ENCODE peak calls at places on chromosomes 16 and 17, in six cellular contexts. Q, L, D, Z, N and F are unnamed samples.

GRCh38 chr17:2695961-2696760 is 15.4 kb downstream of the CLUH start:
- DNase-seq in Q (peak; percentile 63), L (no peak), D (peak; percentile 74), Z (peak; percentile 16), N (peak; percentile 59), F (peak; percentile 67)

GRCh38 chr17:65987988-65988387 is 203.9 kb downstream of the CEP112 start:
- DNase-seq in Q (no peak), L (peak; percentile 39), D (no peak), Z (no peak), N (no peak), F (no peak)

GRCh38 chr16:56306690-56307533 is 115.6 kb downstream of the GNAO1 start:
- DNase-seq in Q (no peak), L (no peak), D (peak; percentile 56), Z (no peak), N (no peak), F (peak; percentile 48)

GRCh38 chr17:9986754-9987382 is 81.8 kb upstream of the RCVRN start:
- DNase-seq in Q (no peak), L (no peak), D (no peak), Z (no peak), N (no peak), F (no peak)

GRCh38 chr16:81140930-81141780 is 45.0 kb upstream of the GCSH start:
- DNase-seq in Q (no peak), L (no peak), D (no peak), Z (no peak), N (no peak), F (no peak)

GRCh38 chr17:40366076-40366860 is 1.7 kb upstream of the GJD3 start:
- DNase-seq in Q (peak; percentile 48), L (no peak), D (no peak), Z (no peak), N (no peak), F (no peak)

GRCh38 chr16:50547340-50547865 is 793 bp upstream of the NKD1 start:
- DNase-seq in Q (no peak), L (no peak), D (peak; percentile 88), Z (peak; percentile 63), N (peak; percentile 80), F (no peak)

GRCh38 chr17:32936894-32937500 is 9.0 kb downstream of the TMEM98 start:
- DNase-seq in Q (peak; percentile 85), L (peak; percentile 49), D (peak; percentile 81), Z (peak; percentile 82), N (peak; percentile 75), F (peak; percentile 90)

GRCh38 chr16:85969159-85969558 is 70.2 kb downstream of the IRF8 start:
- DNase-seq in Q (no peak), L (peak; percentile 43), D (no peak), Z (no peak), N (no peak), F (no peak)

GRCh38 chr17:82242977-82243647 is 14.3 kb downstream of the SLC16A3 start:
- DNase-seq in Q (peak; percentile 92), L (peak; percentile 53), D (peak; percentile 77), Z (peak; percentile 88), N (peak; percentile 95), F (peak; percentile 91)

GRCh38 chr17:2909853-2910234 is 113.6 kb downstream of the RAP1GAP2 start:
- DNase-seq in Q (no peak), L (no peak), D (no peak), Z (no peak), N (no peak), F (no peak)

GRCh38 chr16:85986931-85987749 is 88.2 kb downstream of the IRF8 start:
- DNase-seq in Q (no peak), L (no peak), D (peak; percentile 73), Z (no peak), N (no peak), F (peak; percentile 75)

GRCh38 chr16:84929421-84930297 is 81.7 kb downstream of the ZDHHC7 start:
- DNase-seq in Q (no peak), L (no peak), D (peak; percentile 77), Z (no peak), N (no peak), F (peak; percentile 64)

GRCh38 chr16:84519855-84520254 is 15.4 kb upstream of the MEAK7 start:
- DNase-seq in Q (no peak), L (no peak), D (no peak), Z (no peak), N (no peak), F (no peak)

GRCh38 chr17:13978478-13978877 is 90.8 kb upstream of the COX10 start:
- DNase-seq in Q (no peak), L (no peak), D (no peak), Z (no peak), N (no peak), F (no peak)

GRCh38 chr17:19647697-19648474 is 665 bp upstream of the ALDH3A2 start:
- DNase-seq in Q (peak; percentile 86), L (peak; percentile 57), D (peak; percentile 90), Z (peak; percentile 54), N (peak; percentile 93), F (peak; percentile 92)

GRCh38 chr17:47239663-47240374 is 13.8 kb upstream of the ITGB3 start:
- DNase-seq in Q (no peak), L (peak; percentile 99), D (no peak), Z (peak; percentile 50), N (peak; percentile 94), F (peak; percentile 90)

GRCh38 chr17:17748604-17749003 is 67.3 kb downstream of the RAI1 start:
- DNase-seq in Q (no peak), L (no peak), D (no peak), Z (no peak), N (no peak), F (peak; percentile 70)

GRCh38 chr17:17750881-17751280 is 69.6 kb downstream of the RAI1 start:
- DNase-seq in Q (no peak), L (no peak), D (peak; percentile 84), Z (no peak), N (no peak), F (peak; percentile 66)

GRCh38 chr17:17751489-17751995 is 70.3 kb downstream of the RAI1 start:
- DNase-seq in Q (no peak), L (no peak), D (no peak), Z (no peak), N (no peak), F (peak; percentile 73)

GRCh38 chr17:17749025-17749772 is 67.9 kb downstream of the RAI1 start:
- DNase-seq in Q (no peak), L (no peak), D (peak; percentile 85), Z (no peak), N (peak; percentile 80), F (no peak)

DNA sequence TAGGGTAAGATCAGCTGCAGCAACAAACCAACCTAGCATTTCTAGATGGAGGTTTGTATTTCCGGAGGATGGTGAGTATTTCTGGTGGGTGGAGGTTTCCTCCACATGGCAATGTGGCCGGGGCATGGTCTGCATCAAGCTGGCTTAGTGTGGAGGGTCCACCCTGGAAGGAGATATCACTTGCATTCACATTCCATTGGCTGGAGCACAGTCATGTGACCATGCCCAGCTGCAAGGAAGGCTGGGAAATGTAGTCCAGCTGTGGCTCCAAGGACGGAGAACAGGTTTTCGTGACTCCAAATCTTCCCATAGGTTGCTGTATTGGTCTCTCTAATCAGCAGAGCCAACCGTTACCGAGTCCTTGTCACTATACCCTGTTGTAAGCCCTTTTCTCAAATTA is 68.7 kb downstream of the RAI1 start:
- DNase-seq in Q (no peak), L (peak; percentile 43), D (no peak), Z (peak; percentile 48), N (no peak), F (no peak)
- H3K27ac ChIP-seq in Q (no peak overlapping the region), L (no peak overlapping the region), D (peak overlapping the region; percentile 87), Z (peak overlapping the region; percentile 39), N (peak overlapping the region; percentile 71), F (no peak overlapping the region)

GRCh38 chr17:63535640-63536039 is 12.5 kb downstream of the KCNH6 start:
- DNase-seq in Q (peak; percentile 44), L (no peak), D (peak; percentile 42), Z (no peak), N (no peak), F (peak; percentile 53)

GRCh38 chr17:63534078-63534570 is 11.0 kb downstream of the KCNH6 start:
- DNase-seq in Q (no peak), L (no peak), D (peak; percentile 59), Z (no peak), N (no peak), F (peak; percentile 62)

GRCh38 chr17:63537001-63537400 is 13.3 kb upstream of the DCAF7 start:
- DNase-seq in Q (peak; percentile 31), L (no peak), D (no peak), Z (no peak), N (peak; percentile 5), F (no peak)

GRCh38 chr17:63533433-63534077 is 10.4 kb downstream of the KCNH6 start:
- DNase-seq in Q (no peak), L (no peak), D (peak; percentile 62), Z (no peak), N (no peak), F (peak; percentile 61)

DNA sequence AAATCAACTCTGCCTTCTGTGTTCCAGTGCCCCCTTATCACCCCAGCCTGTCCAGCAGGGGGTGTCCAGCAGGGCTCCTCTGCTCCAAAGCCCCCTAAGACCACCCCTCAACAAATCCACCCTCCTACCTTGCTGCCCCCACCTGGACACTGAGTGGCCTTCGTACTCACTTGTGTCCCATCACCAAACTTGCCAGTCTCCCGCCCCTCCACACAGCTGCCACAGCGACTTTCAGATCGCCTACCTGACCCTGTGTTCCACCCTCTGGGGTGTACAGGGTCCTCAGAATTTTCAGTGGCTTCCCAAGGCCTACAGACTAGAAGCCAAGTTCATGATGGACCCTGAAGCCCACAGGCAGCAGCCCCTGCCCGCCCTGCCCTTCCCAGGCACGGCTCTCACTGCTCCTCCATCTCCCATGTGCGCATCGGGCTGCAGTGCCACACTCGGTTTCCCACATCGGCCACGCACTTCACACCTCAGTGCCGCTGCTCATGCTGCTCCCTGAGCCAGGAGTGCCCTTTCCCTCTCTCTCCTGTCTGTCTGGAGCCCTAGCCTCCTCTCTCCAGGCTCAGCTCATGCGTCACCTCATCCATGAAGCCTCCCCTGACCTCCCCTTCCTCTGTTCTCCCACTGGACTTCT is 11.8 kb downstream of the KCNH6 start:
- DNase-seq in Q (no peak), L (no peak), D (no peak), Z (no peak), N (no peak), F (peak; percentile 32)
- TF ChIP-seq CTCF in Q (no peak), L (no peak), D (no peak), Z (no peak), N (no peak), F (no peak)

DNA sequence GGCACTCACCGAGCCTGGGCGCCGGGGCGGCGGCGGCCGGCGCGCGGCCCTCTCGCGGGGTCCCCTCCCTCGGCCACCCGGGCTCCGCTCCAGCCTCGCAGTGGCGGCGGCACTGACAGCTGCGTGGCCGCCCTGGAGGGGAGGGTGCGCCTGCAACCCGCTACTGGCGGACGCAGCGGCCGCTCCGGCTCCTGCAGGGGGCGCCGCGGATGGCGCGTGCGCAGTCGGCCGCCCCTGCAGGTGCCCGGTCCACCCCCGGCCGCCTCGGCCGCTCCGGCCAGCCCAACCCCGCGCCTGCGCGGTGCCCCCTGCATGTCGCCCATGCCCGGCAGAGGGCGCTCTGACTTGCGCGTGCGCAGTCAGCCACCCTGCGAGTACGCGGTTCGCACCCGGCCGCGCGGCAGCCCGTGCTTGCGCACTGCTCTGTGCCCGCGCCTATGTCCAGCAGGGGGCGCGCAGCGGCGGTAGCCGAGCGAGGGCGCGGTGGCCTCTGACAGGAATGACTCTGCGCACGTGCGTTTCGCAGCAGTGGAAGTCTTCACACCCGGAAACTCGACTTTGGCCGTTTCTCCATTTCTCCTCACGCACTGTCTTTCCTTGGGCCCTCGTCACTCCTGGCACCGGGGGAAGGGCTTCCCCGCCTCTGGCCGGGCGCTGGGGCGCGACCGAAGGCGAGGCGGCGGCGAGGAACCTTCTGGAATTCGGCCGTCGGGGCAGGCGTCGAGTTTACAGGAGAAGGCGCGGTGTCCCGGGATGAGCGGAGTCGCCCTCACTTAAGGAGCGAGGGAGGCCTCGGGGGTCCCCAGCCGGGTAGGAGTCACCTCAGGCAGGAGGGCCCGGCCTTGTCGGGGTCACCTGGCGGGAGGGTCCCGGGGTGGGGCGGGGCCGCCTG is at the start of gene ABCA3:
- DNase-seq in Q (peak; percentile 97), L (peak; percentile 76), D (peak; percentile 98), Z (peak; percentile 94), N (peak; percentile 97), F (peak; percentile 97)
- H3K27ac ChIP-seq in Q (peak within 1 kb of the TSS; percentile 68), L (no peak within 1 kb of the TSS), D (peak within 1 kb of the TSS; percentile 39), Z (peak within 1 kb of the TSS; percentile 26), N (peak within 1 kb of the TSS; percentile 66), F (no peak within 1 kb of the TSS)

GRCh38 chr17:441155-441950 is 88.7 kb upstream of the RPH3AL start:
- DNase-seq in Q (no peak), L (no peak), D (no peak), Z (no peak), N (no peak), F (no peak)
- TF ChIP-seq CTCF in Q (no peak), L (no peak), D (no peak), Z (no peak), N (no peak), F (no peak)